ENCODE peak calls at places on chromosomes 3 and 15, in ten cellular contexts. F, N, S, D, U, O, B, Z, P and Y are unnamed samples.

GRCh38 chr3:59563966-59564365 is 514.1 kb upstream of the CFAP20DC start:
- DNase-seq in F (no peak), N (no peak), S (no peak), D (no peak), U (no peak), O (no peak), B (no peak), Z (no peak), P (no peak), Y (no peak)

GRCh38 chr3:32220006-32220405 is 18.5 kb upstream of the CMTM8 start:
- DNase-seq in F (no peak), N (no peak), S (no peak), D (no peak), U (no peak), O (no peak), B (no peak), Z (no peak), P (no peak), Y (no peak)

GRCh38 chr3:75144396-75144795 is 519.7 kb upstream of the FRG2C start:
- DNase-seq in F (no peak), N (no peak), S (no peak), D (no peak), U (no peak), O (no peak), B (no peak), Z (no peak), P (no peak), Y (no peak)

GRCh38 chr15:25182736-25183445 is 228.1 kb downstream of the SNRPN start:
- DNase-seq in F (no peak), N (peak; percentile 13), S (peak; percentile 13), D (peak; percentile 57), U (no peak), O (peak; percentile 10), B (peak; percentile 2), Z (peak; percentile 5), P (no peak), Y (peak; percentile 8)

GRCh38 chr15:76939715-76940114 is 8.2 kb downstream of the RCN2 start:
- DNase-seq in F (no peak), N (no peak), S (no peak), D (no peak), U (no peak), O (no peak), B (no peak), Z (no peak), P (no peak), Y (no peak)

GRCh38 chr3:191502583-191502982 is 41.6 kb downstream of the PYDC2 start:
- DNase-seq in F (no peak), N (no peak), S (no peak), D (no peak), U (no peak), O (no peak), B (no peak), Z (no peak), P (no peak), Y (no peak)

GRCh38 chr3:36893137-36893557 is 51.7 kb downstream of the TRANK1 start:
- DNase-seq in F (no peak), N (no peak), S (no peak), D (no peak), U (no peak), O (no peak), B (no peak), Z (no peak), P (peak; percentile 49), Y (no peak)

GRCh38 chr3:184656991-184657669 is 54.7 kb downstream of the MAGEF1 start:
- DNase-seq in F (no peak), N (peak; percentile 39), S (no peak), D (no peak), U (no peak), O (no peak), B (no peak), Z (no peak), P (no peak), Y (no peak)

GRCh38 chr3:22713936-22714335 is 489.2 kb upstream of the UBE2E2 start:
- DNase-seq in F (no peak), N (no peak), S (no peak), D (no peak), U (no peak), O (no peak), B (no peak), Z (no peak), P (no peak), Y (no peak)

GRCh38 chr15:89799925-89800500 is 14.6 kb downstream of the ANPEP start:
- DNase-seq in F (no peak), N (no peak), S (no peak), D (peak; percentile 37), U (no peak), O (no peak), B (no peak), Z (no peak), P (no peak), Y (no peak)

GRCh38 chr15:90160781-90161727 is 40.1 kb upstream of the SEMA4B start:
- DNase-seq in F (peak; percentile 91), N (no peak), S (no peak), D (no peak), U (peak; percentile 16), O (no peak), B (peak; percentile 90), Z (no peak), P (no peak), Y (no peak)

GRCh38 chr15:59124261-59124660 is 19.3 kb downstream of the CCNB2 start:
- DNase-seq in F (peak; percentile 73), N (no peak), S (no peak), D (no peak), U (no peak), O (no peak), B (no peak), Z (no peak), P (no peak), Y (no peak)

GRCh38 chr3:25589783-25590258 is 74.9 kb downstream of the TOP2B start:
- DNase-seq in F (no peak), N (no peak), S (no peak), D (no peak), U (no peak), O (no peak), B (no peak), Z (no peak), P (peak; percentile 61), Y (no peak)

GRCh38 chr3:55118453-55118852 is 190.6 kb upstream of the LRTM1 start:
- DNase-seq in F (no peak), N (no peak), S (no peak), D (no peak), U (no peak), O (no peak), B (no peak), Z (no peak), P (no peak), Y (no peak)

GRCh38 chr3:142056656-142057330 is 92.6 kb downstream of the TFDP2 start:
- DNase-seq in F (no peak), N (no peak), S (no peak), D (no peak), U (no peak), O (no peak), B (no peak), Z (no peak), P (no peak), Y (no peak)

GRCh38 chr3:45035441-45036301 is 9.6 kb downstream of the CLEC3B start:
- DNase-seq in F (peak; percentile 34), N (no peak), S (no peak), D (peak; percentile 83), U (peak; percentile 39), O (peak; percentile 44), B (no peak), Z (peak; percentile 41), P (peak; percentile 41), Y (no peak)

GRCh38 chr3:121803921-121804320 is 30.9 kb downstream of the IQCB1 start:
- DNase-seq in F (no peak), N (no peak), S (no peak), D (no peak), U (no peak), O (no peak), B (no peak), Z (no peak), P (no peak), Y (no peak)
- H3K9me3 ChIP-seq in F (no peaks in the 10 kb centered on the region), N (no peaks in the 10 kb centered on the region), S (no peaks in the 10 kb centered on the region), D (no peaks in the 10 kb centered on the region), U (no peaks in the 10 kb centered on the region), O (no peaks in the 10 kb centered on the region), B (no peaks in the 10 kb centered on the region), Z (no peaks in the 10 kb centered on the region), P (no peaks in the 10 kb centered on the region), Y (no peaks in the 10 kb centered on the region)

DNA sequence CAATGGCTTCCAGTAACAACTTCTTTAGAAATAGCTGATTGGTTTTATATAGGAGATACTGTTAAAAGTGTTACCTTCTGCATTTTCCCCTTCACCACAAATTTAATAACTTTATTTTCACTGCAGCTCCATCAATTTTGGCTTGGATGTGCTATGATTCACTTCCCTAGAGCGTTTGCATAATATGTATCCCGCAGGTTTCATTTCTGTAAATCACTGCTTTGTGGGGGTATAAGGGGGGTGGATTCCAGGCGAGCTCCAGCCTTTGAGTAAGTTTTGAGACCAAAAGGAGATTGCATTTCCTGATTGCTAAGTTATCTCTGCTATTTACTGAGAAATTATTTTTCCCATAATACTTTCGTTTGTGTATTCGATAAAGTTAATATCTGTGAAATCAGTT is 232.6 kb downstream of the TBL1XR1 start:
- DNase-seq in F (no peak), N (no peak), S (no peak), D (no peak), U (no peak), O (no peak), B (no peak), Z (no peak), P (no peak), Y (no peak)
- H3K9me3 ChIP-seq in F (no peaks in the 10 kb centered on the region), N (no peaks in the 10 kb centered on the region), S (peaks cover 3% of the 10 kb centered on the region), D (no peaks in the 10 kb centered on the region), U (no peaks in the 10 kb centered on the region), O (no peaks in the 10 kb centered on the region), B (no peaks in the 10 kb centered on the region), Z (no peaks in the 10 kb centered on the region), P (no peaks in the 10 kb centered on the region), Y (no peaks in the 10 kb centered on the region)

DNA sequence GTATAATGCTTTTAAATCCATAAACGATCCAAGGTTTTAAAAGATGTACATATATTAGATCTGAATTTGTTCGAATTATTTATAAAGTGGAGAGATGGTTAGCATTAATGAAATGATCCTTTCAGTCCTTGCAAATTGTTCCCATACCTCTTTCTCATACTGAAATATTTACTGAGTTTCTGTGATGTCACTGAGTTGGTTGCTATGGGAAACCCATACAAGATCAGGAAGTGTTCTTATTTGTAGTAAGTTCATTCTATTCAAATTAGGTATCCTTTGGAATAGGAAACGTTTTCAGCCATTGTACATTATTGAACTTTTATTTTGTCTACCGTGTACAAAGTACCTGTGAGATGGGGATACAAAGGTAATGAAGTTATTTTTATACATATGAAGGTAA is 73.2 kb upstream of the CHL1 start:
- DNase-seq in F (no peak), N (no peak), S (no peak), D (no peak), U (no peak), O (no peak), B (no peak), Z (no peak), P (no peak), Y (no peak)
- H3K9me3 ChIP-seq in F (no peaks in the 10 kb centered on the region), N (no peaks in the 10 kb centered on the region), S (no peaks in the 10 kb centered on the region), D (no peaks in the 10 kb centered on the region), U (no peaks in the 10 kb centered on the region), O (no peaks in the 10 kb centered on the region), B (no peaks in the 10 kb centered on the region), Z (no peaks in the 10 kb centered on the region), P (no peaks in the 10 kb centered on the region), Y (no peaks in the 10 kb centered on the region)

DNA sequence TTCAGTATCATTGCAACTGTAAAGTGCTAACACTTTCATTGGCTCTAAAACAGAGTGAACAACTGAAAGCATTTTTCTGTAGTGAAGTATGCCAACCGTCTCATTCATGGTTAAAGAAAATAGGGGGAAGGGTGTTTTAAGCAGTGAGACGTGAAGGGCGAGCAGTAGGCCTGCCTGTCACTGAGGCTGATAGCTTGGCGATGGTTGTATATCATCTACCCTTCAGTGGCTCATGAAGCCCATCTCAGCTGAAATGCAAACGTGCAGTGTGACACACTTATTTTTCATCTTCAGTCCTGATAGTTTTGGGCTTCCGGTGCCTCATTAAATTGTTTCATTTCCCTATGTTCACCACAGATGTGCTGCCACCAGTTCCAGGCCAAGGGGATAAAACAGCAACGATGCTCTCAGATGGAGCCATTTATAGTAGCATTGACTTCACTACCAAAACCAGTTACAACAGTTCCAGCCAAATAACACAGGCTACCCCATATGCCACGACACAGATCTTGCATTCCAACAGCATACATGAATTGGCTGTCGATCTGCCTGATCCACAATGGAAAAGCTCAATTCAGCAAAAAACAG is 562.0 kb downstream of the ROBO2 start:
- DNase-seq in F (no peak), N (no peak), S (no peak), D (no peak), U (no peak), O (no peak), B (no peak), Z (no peak), P (no peak), Y (no peak)
- H3K9me3 ChIP-seq in F (no peaks in the 10 kb centered on the region), N (no peaks in the 10 kb centered on the region), S (peaks cover 5% of the 10 kb centered on the region), D (no peaks in the 10 kb centered on the region), U (no peaks in the 10 kb centered on the region), O (no peaks in the 10 kb centered on the region), B (no peaks in the 10 kb centered on the region), Z (no peaks in the 10 kb centered on the region), P (no peaks in the 10 kb centered on the region), Y (no peaks in the 10 kb centered on the region)